ENCODE peak calls at places on chromosomes 5 and 9, in nine cellular contexts. H is ELR; C is GM23338; D is RPMI7951; S is foreskin melanocyte; F is bronchial epithelial cell; R is activated CD4-positive, alpha-beta T cell treated with anti-CD3 and anti-CD28 coated beads for 24 hours; O is iris pigment epithelial cell; X is stimulated activated CD4-positive, alpha-beta T cell treated with anti-CD3 and anti-CD28 coated beads, Interleukin-15, amount 100 ng/mL, for 1 hour. Y is an unnamed sample.
A peak's percentile ranks its signal among the peaks of the same experiment; 100 is the strongest.

GRCh38 chr9:27349681-27350080 is 52.7 kb upstream of the EQTN start:
- DNase-seq in S (no peak), D (no peak), C (no peak), R (no peak), X (no peak), F (no peak), H (no peak), O (no peak), Y (no peak)

GRCh38 chr9:134210908-134211810 is 46.8 kb upstream of the RNU6ATAC start:
- DNase-seq in H (no peak), R (no peak), F (no peak), C (no peak), X (no peak), D (no peak), O (no peak), S (no peak), Y (no peak)

GRCh38 chr5:154191467-154192261 is 1.1 kb downstream of the GALNT10 start:
- DNase-seq in X (no peak), S (no peak), D (no peak), F (no peak), R (no peak), O (peak; percentile 48), C (no peak), H (peak; percentile 48), Y (no peak)

GRCh38 chr5:117945261-117945660 is 1043.1 kb downstream of the DTWD2 start:
- DNase-seq in C (no peak), H (no peak), F (no peak), X (no peak), O (no peak), R (no peak), D (no peak), S (no peak), Y (peak; percentile 8)

GRCh38 chr5:1466631-1467265 is 21.5 kb upstream of the SLC6A3 start:
- DNase-seq in F (no peak), H (no peak), S (no peak), D (no peak), C (no peak), O (no peak), X (no peak), R (no peak), Y (no peak)

GRCh38 chr5:113205323-113205722 is 228.7 kb downstream of the DCP2 start:
- DNase-seq in R (no peak), X (no peak), O (peak; percentile 59), H (no peak), F (peak; percentile 63), C (no peak), S (no peak), D (no peak), Y (peak; percentile 13)

GRCh38 chr9:129133067-129133466 is 21.9 kb downstream of the PTPA start:
- DNase-seq in D (no peak), X (no peak), S (no peak), C (no peak), R (no peak), H (no peak), O (no peak), F (no peak), Y (no peak)

GRCh38 chr5:16178745-16179372 is 732 bp downstream of the MARCHF11 start:
- DNase-seq in F (peak; percentile 32), S (peak; percentile 40), H (peak; percentile 45), X (no peak), R (no peak), C (peak; percentile 95), D (peak; percentile 50), O (peak; percentile 60), Y (peak; percentile 49)

GRCh38 chr5:93571111-93571977 is 9.7 kb downstream of the NR2F1-AS1 start:
- DNase-seq in S (no peak), C (peak; percentile 68), R (no peak), F (no peak), O (no peak), H (no peak), D (no peak), X (no peak), Y (no peak)

GRCh38 chr5:132225165-132226032 is 2.3 kb downstream of the P4HA2 start:
- DNase-seq in O (peak; percentile 76), R (no peak), H (peak; percentile 92), D (peak; percentile 95), S (peak; percentile 56), C (no peak), F (peak; percentile 85), X (no peak), Y (peak; percentile 93)

GRCh38 chr5:127700237-127700766 is 2.9 kb upstream of the CCDC192 start:
- DNase-seq in F (no peak), R (no peak), X (no peak), O (no peak), S (no peak), C (no peak), D (no peak), H (no peak), Y (no peak)

GRCh38 chr9:122302541-122302940 is 37.9 kb downstream of the MRRF start:
- DNase-seq in F (no peak), R (no peak), O (no peak), S (no peak), X (no peak), H (peak; percentile 16), D (no peak), C (no peak), Y (no peak)

GRCh38 chr9:114107286-114108001 is 8.4 kb upstream of the KIF12 start:
- DNase-seq in D (no peak), R (no peak), S (no peak), F (no peak), O (no peak), X (no peak), C (no peak), H (no peak), Y (no peak)